ENCODE peak calls at places on chromosome 16, in nine cellular contexts. Y, F, G, E, T, L, I, D and Z are unnamed samples.
A peak's percentile ranks its signal among the peaks of the same experiment; 100 is the strongest.

GRCh38 chr16:89805136-89805905 is 11.1 kb downstream of the FANCA start:
- DNase-seq in Y (no peak), F (no peak), G (no peak), E (no peak), T (peak; percentile 77), L (no peak), I (no peak), D (no peak), Z (no peak)

GRCh38 chr16:12459401-12459791 is 344.3 kb downstream of the CPPED1 start:
- DNase-seq in Y (peak; percentile 14), F (no peak), G (peak; percentile 28), E (peak; percentile 75), T (no peak), L (no peak), I (no peak), D (no peak), Z (no peak)

GRCh38 chr16:10949424-10949970 is 5.1 kb downstream of the CLEC16A start:
- DNase-seq in Y (peak; percentile 26), F (no peak), G (peak; percentile 93), E (no peak), T (no peak), L (no peak), I (peak; percentile 43), D (peak; percentile 59), Z (no peak)

GRCh38 chr16:68642436-68643064 is 2.6 kb upstream of the CDH3 start:
- DNase-seq in Y (peak; percentile 10), F (no peak), G (no peak), E (peak; percentile 84), T (no peak), L (no peak), I (peak; percentile 91), D (peak; percentile 38), Z (no peak)

GRCh38 chr16:50068550-50068949 is 2.8 kb downstream of the HEATR3 start:
- DNase-seq in Y (no peak), F (no peak), G (no peak), E (no peak), T (peak; percentile 63), L (no peak), I (no peak), D (peak; percentile 19), Z (no peak)

GRCh38 chr16:4217246-4218131 is 24.4 kb downstream of the SRL start:
- DNase-seq in Y (no peak), F (peak; percentile 59), G (no peak), E (no peak), T (peak; percentile 53), L (no peak), I (peak; percentile 32), D (peak; percentile 70), Z (no peak)

GRCh38 chr16:6903671-6904070 is 429.0 kb upstream of the RBFOX1 start:
- DNase-seq in Y (no peak), F (no peak), G (no peak), E (no peak), T (no peak), L (no peak), I (no peak), D (no peak), Z (no peak)

GRCh38 chr16:50502616-50503000 is 45.6 kb upstream of the NKD1 start:
- DNase-seq in Y (no peak), F (no peak), G (no peak), E (no peak), T (no peak), L (no peak), I (no peak), D (no peak), Z (no peak)

GRCh38 chr16:15415411-15416070 is 18.8 kb upstream of the BMERB1 start:
- DNase-seq in Y (no peak), F (no peak), G (no peak), E (no peak), T (no peak), L (no peak), I (no peak), D (no peak), Z (no peak)

GRCh38 chr16:87613961-87614360 is 11.7 kb downstream of the JPH3 start:
- DNase-seq in Y (no peak), F (no peak), G (no peak), E (no peak), T (no peak), L (no peak), I (no peak), D (no peak), Z (no peak)

GRCh38 chr16:67158637-67159600 is 790 bp downstream of the TRADD start:
- DNase-seq in Y (peak; percentile 61), F (no peak), G (peak; percentile 71), E (peak; percentile 83), T (no peak), L (no peak), I (peak; percentile 70), D (peak; percentile 34), Z (peak; percentile 70)

GRCh38 chr16:85488414-85488813 is 124.7 kb upstream of the GSE1 start:
- DNase-seq in Y (no peak), F (no peak), G (no peak), E (no peak), T (no peak), L (no peak), I (no peak), D (no peak), Z (no peak)

GRCh38 chr16:88703486-88704309 is 2.5 kb downstream of the RNF166 start:
- DNase-seq in Y (no peak), F (no peak), G (peak; percentile 73), E (peak; percentile 92), T (no peak), L (no peak), I (no peak), D (no peak), Z (no peak)

GRCh38 chr16:73019456-73020362 is 28.2 kb downstream of the ZFHX3 start:
- DNase-seq in Y (peak; percentile 35), F (no peak), G (no peak), E (peak; percentile 38), T (peak; percentile 82), L (no peak), I (no peak), D (peak; percentile 88), Z (no peak)

GRCh38 chr16:84088695-84089395 is 27.9 kb downstream of the MBTPS1 start:
- DNase-seq in Y (no peak), F (no peak), G (peak; percentile 76), E (no peak), T (no peak), L (no peak), I (no peak), D (no peak), Z (no peak)

GRCh38 chr16:84090212-84090611 is 26.5 kb downstream of the MBTPS1 start:
- DNase-seq in Y (no peak), F (no peak), G (no peak), E (no peak), T (no peak), L (no peak), I (no peak), D (no peak), Z (no peak)

GRCh38 chr16:84093120-84093878 is 23.4 kb downstream of the MBTPS1 start:
- DNase-seq in Y (no peak), F (no peak), G (no peak), E (no peak), T (no peak), L (no peak), I (no peak), D (no peak), Z (no peak)

GRCh38 chr16:84093879-84094270 is 22.9 kb downstream of the MBTPS1 start:
- DNase-seq in Y (no peak), F (no peak), G (no peak), E (no peak), T (no peak), L (no peak), I (no peak), D (no peak), Z (no peak)

DNA sequence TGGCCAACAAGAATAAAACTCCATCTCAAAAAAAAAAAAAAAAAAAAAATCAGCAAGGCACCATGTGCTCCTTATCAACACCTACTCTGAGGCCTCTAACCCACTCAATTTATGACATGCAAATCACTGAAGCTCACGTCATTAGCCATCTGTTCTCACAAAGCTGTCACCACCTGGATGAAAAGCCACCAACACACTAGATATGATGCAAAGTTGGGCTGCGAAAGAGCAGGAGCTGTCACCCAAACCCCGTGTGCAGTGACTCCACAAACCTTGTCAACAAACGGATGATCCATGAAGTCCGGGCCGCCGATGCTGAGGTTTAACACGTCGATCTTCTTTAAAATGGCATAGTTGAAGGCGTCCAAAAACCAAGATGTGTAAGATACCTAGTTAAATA is 25.3 kb downstream of the MBTPS1 start:
- DNase-seq in Y (no peak), F (no peak), G (peak; percentile 32), E (no peak), T (no peak), L (no peak), I (no peak), D (no peak), Z (no peak)
- H3K36me3 ChIP-seq in Y (peaks cover 38% of the 10 kb centered on the region), F (peaks cover 3% of the 10 kb centered on the region), G (peaks cover 99% of the 10 kb centered on the region), E (peaks cover 100% of the 10 kb centered on the region), T (peaks cover 19% of the 10 kb centered on the region), L (peaks cover 36% of the 10 kb centered on the region), I (peaks cover 8% of the 10 kb centered on the region), D (peaks cover 71% of the 10 kb centered on the region), Z (peaks cover 91% of the 10 kb centered on the region)

GRCh38 chr16:78259883-78260282 is 160.4 kb downstream of the WWOX start:
- DNase-seq in Y (no peak), F (no peak), G (no peak), E (no peak), T (no peak), L (no peak), I (peak; percentile 41), D (no peak), Z (no peak)
- TF ChIP-seq CTCF in Y (no peak), F (no peak), G (no peak), E (no peak), T (no peak), L (no peak), I (no peak), D (no peak), Z (no peak)

GRCh38 chr16:2779978-2780898 is 3.2 kb upstream of the ELOB start:
- DNase-seq in Y (no peak), F (no peak), G (no peak), E (peak; percentile 47), T (no peak), L (no peak), I (peak; percentile 39), D (no peak), Z (peak; percentile 42)

GRCh38 chr16:2777231-2777902 is at the start of gene ELOB:
- DNase-seq in Y (peak; percentile 89), F (peak; percentile 80), G (peak; percentile 89), E (peak; percentile 95), T (peak; percentile 75), L (no peak), I (peak; percentile 95), D (peak; percentile 86), Z (peak; percentile 81)

GRCh38 chr16:2776500-2777139 is 460 bp downstream of the ELOB start:
- DNase-seq in Y (no peak), F (no peak), G (peak; percentile 57), E (peak; percentile 77), T (no peak), L (no peak), I (peak; percentile 72), D (no peak), Z (peak; percentile 52)

GRCh38 chr16:2779151-2779920 is 2.3 kb upstream of the ELOB start:
- DNase-seq in Y (no peak), F (no peak), G (no peak), E (peak; percentile 60), T (no peak), L (no peak), I (peak; percentile 29), D (no peak), Z (peak; percentile 49)

GRCh38 chr16:2778692-2778958 is 1.5 kb upstream of the ELOB start:
- DNase-seq in Y (no peak), F (no peak), G (no peak), E (no peak), T (no peak), L (no peak), I (no peak), D (no peak), Z (no peak)
- H3K27ac ChIP-seq in Y (peak overlapping the region; percentile 100), F (peak overlapping the region; percentile 99), G (no peak overlapping the region), E (peak overlapping the region; percentile 100), T (no peak overlapping the region), L (peak overlapping the region; percentile 96), I (no peak overlapping the region), D (peak overlapping the region; percentile 100), Z (peak overlapping the region; percentile 88)

GRCh38 chr16:70744366-70744765 is 56.6 kb downstream of the VAC14 start:
- DNase-seq in Y (no peak), F (no peak), G (no peak), E (no peak), T (no peak), L (no peak), I (no peak), D (no peak), Z (no peak)
- H3K36me3 ChIP-seq in Y (peaks cover 2% of the 10 kb centered on the region), F (no peaks in the 10 kb centered on the region), G (peaks cover 39% of the 10 kb centered on the region), E (peaks cover 21% of the 10 kb centered on the region), T (no peaks in the 10 kb centered on the region), L (peaks cover 4% of the 10 kb centered on the region), I (no peaks in the 10 kb centered on the region), D (no peaks in the 10 kb centered on the region), Z (peaks cover 8% of the 10 kb centered on the region)